ENCODE peak calls at places on chromosome 11, in five cellular contexts. One of them, this sample, is unnamed.

GRCh38 chr11:3166268-3167142 is 1.4 kb upstream of the OSBPL5 start:
- DNase-seq in OCI-LY7: no peak
- DNase-seq in coronary artery: no peak
- DNase-seq in fibroblast of mammary gland: no peak
- DNase-seq in A549: no peak
- DNase-seq in this sample: peak

GRCh38 chr11:697811-698311 is 2.2 kb downstream of the TMEM80 start:
- DNase-seq in fibroblast of mammary gland: peak
- DNase-seq in OCI-LY7: no peak
- DNase-seq in A549: no peak
- DNase-seq in coronary artery: no peak
- DNase-seq in this sample: no peak

GRCh38 chr11:35746356-35747153 is 84.0 kb downstream of the TRIM44 start:
- DNase-seq in fibroblast of mammary gland: peak
- DNase-seq in OCI-LY7: no peak
- DNase-seq in A549: no peak
- DNase-seq in coronary artery: no peak
- DNase-seq in this sample: no peak

GRCh38 chr11:71154406-71154805 is 98.0 kb downstream of the SHANK2 start:
- DNase-seq in A549: no peak
- DNase-seq in OCI-LY7: no peak
- DNase-seq in coronary artery: peak
- DNase-seq in fibroblast of mammary gland: no peak
- DNase-seq in this sample: no peak

GRCh38 chr11:77495526-77495925 is 21.6 kb upstream of the PAK1 start:
- DNase-seq in fibroblast of mammary gland: no peak
- DNase-seq in coronary artery: no peak
- DNase-seq in A549: no peak
- DNase-seq in OCI-LY7: no peak
- DNase-seq in this sample: no peak

GRCh38 chr11:64164392-64165312 is 1.3 kb downstream of the MACROD1 start:
- DNase-seq in A549: no peak
- DNase-seq in OCI-LY7: no peak
- DNase-seq in coronary artery: no peak
- DNase-seq in fibroblast of mammary gland: no peak
- DNase-seq in this sample: no peak

GRCh38 chr11:77473001-77473800 is 693 bp downstream of the PAK1 start:
- DNase-seq in A549: peak
- DNase-seq in OCI-LY7: no peak
- DNase-seq in fibroblast of mammary gland: no peak
- DNase-seq in coronary artery: no peak
- DNase-seq in this sample: no peak

GRCh38 chr11:92153542-92153941 is 71.1 kb upstream of the FAT3 start:
- DNase-seq in A549: no peak
- DNase-seq in fibroblast of mammary gland: no peak
- DNase-seq in OCI-LY7: no peak
- DNase-seq in coronary artery: no peak
- DNase-seq in this sample: no peak

GRCh38 chr11:70116386-70117077 is 38.4 kb downstream of the ANO1 start:
- DNase-seq in OCI-LY7: no peak
- DNase-seq in fibroblast of mammary gland: no peak
- DNase-seq in coronary artery: no peak
- DNase-seq in A549: no peak
- DNase-seq in this sample: no peak

GRCh38 chr11:68843052-68843561 is 1.4 kb upstream of the CPT1A start:
- DNase-seq in A549: no peak
- DNase-seq in fibroblast of mammary gland: peak
- DNase-seq in OCI-LY7: no peak
- DNase-seq in coronary artery: no peak
- DNase-seq in this sample: no peak

GRCh38 chr11:34731596-34731995 is 110.7 kb downstream of the EHF start:
- DNase-seq in fibroblast of mammary gland: peak
- DNase-seq in OCI-LY7: no peak
- DNase-seq in coronary artery: no peak
- DNase-seq in A549: no peak
- DNase-seq in this sample: no peak

GRCh38 chr11:57248780-57249383 is 11.8 kb upstream of the APLNR start:
- DNase-seq in OCI-LY7: peak
- DNase-seq in A549: peak
- DNase-seq in fibroblast of mammary gland: peak
- DNase-seq in coronary artery: no peak
- DNase-seq in this sample: no peak

GRCh38 chr11:73195191-73196007 is 22.7 kb upstream of the P2RY2 start:
- DNase-seq in OCI-LY7: no peak
- DNase-seq in fibroblast of mammary gland: no peak
- DNase-seq in A549: peak
- DNase-seq in coronary artery: no peak
- DNase-seq in this sample: peak

GRCh38 chr11:73236879-73237278 is 18.8 kb downstream of the P2RY2 start:
- DNase-seq in fibroblast of mammary gland: peak
- DNase-seq in OCI-LY7: peak
- DNase-seq in A549: peak
- DNase-seq in coronary artery: no peak
- DNase-seq in this sample: no peak

GRCh38 chr11:66848671-66849500 is 5.6 kb downstream of the RCE1 start:
- DNase-seq in coronary artery: peak
- DNase-seq in OCI-LY7: no peak
- DNase-seq in fibroblast of mammary gland: no peak
- DNase-seq in A549: no peak
- DNase-seq in this sample: peak

GRCh38 chr11:44256673-44257291 is 53.2 kb downstream of the ALX4 start:
- DNase-seq in coronary artery: no peak
- DNase-seq in OCI-LY7: no peak
- DNase-seq in A549: no peak
- DNase-seq in fibroblast of mammary gland: peak
- DNase-seq in this sample: no peak

GRCh38 chr11:762421-763072 is 14.7 kb downstream of the GATD1 start:
- DNase-seq in A549: peak
- DNase-seq in fibroblast of mammary gland: peak
- DNase-seq in coronary artery: peak
- DNase-seq in OCI-LY7: peak
- DNase-seq in this sample: no peak

GRCh38 chr11:68146010-68146540 is 24.9 kb upstream of the CHKA start:
- DNase-seq in A549: peak
- DNase-seq in fibroblast of mammary gland: no peak
- DNase-seq in coronary artery: no peak
- DNase-seq in OCI-LY7: no peak
- DNase-seq in this sample: no peak

GRCh38 chr11:69122337-69122641 is 33.4 kb upstream of the SMIM38 start:
- DNase-seq in fibroblast of mammary gland: no peak
- DNase-seq in A549: no peak
- DNase-seq in OCI-LY7: no peak
- DNase-seq in coronary artery: no peak
- DNase-seq in this sample: no peak

GRCh38 chr11:68843703-68844312 is 2.1 kb upstream of the CPT1A start:
- DNase-seq in coronary artery: no peak
- DNase-seq in A549: peak
- DNase-seq in OCI-LY7: peak
- DNase-seq in fibroblast of mammary gland: no peak
- DNase-seq in this sample: no peak

GRCh38 chr11:35852056-35852455 is 91.8 kb upstream of the LDLRAD3 start:
- DNase-seq in A549: no peak
- DNase-seq in fibroblast of mammary gland: peak
- DNase-seq in OCI-LY7: no peak
- DNase-seq in coronary artery: peak
- DNase-seq in this sample: no peak

GRCh38 chr11:45335434-45335833 is 49.3 kb upstream of the SYT13 start:
- DNase-seq in fibroblast of mammary gland: no peak
- DNase-seq in OCI-LY7: no peak
- DNase-seq in coronary artery: no peak
- DNase-seq in A549: no peak
- DNase-seq in this sample: no peak

GRCh38 chr11:106133529-106133928 is 56.1 kb downstream of the AASDHPPT start:
- DNase-seq in fibroblast of mammary gland: peak
- DNase-seq in OCI-LY7: peak
- DNase-seq in A549: no peak
- DNase-seq in coronary artery: no peak
- DNase-seq in this sample: no peak

GRCh38 chr11:114964676-114965214 is 286.4 kb downstream of the NXPE2 start:
- DNase-seq in OCI-LY7: no peak
- DNase-seq in A549: no peak
- DNase-seq in fibroblast of mammary gland: no peak
- DNase-seq in coronary artery: no peak
- DNase-seq in this sample: no peak

GRCh38 chr11:8691601-8692000 is 9.0 kb downstream of the RPL27A start:
- DNase-seq in fibroblast of mammary gland: no peak
- DNase-seq in coronary artery: no peak
- DNase-seq in A549: no peak
- DNase-seq in OCI-LY7: no peak
- DNase-seq in this sample: no peak

GRCh38 chr11:491358-491757 is 15.7 kb downstream of the RNH1 start:
- DNase-seq in coronary artery: no peak
- DNase-seq in fibroblast of mammary gland: no peak
- DNase-seq in OCI-LY7: no peak
- DNase-seq in A549: no peak
- DNase-seq in this sample: no peak

GRCh38 chr11:35218956-35219355 is 80.0 kb downstream of the CD44 start:
- DNase-seq in OCI-LY7: no peak
- DNase-seq in coronary artery: no peak
- DNase-seq in A549: no peak
- DNase-seq in fibroblast of mammary gland: peak
- DNase-seq in this sample: no peak

GRCh38 chr11:80379620-80380278 is 938.9 kb upstream of the TENM4 start:
- DNase-seq in OCI-LY7: no peak
- DNase-seq in fibroblast of mammary gland: no peak
- DNase-seq in coronary artery: no peak
- DNase-seq in A549: no peak
- DNase-seq in this sample: no peak

GRCh38 chr11:66981976-66982578 is 7.0 kb downstream of the C11orf86 start:
- DNase-seq in A549: peak
- DNase-seq in fibroblast of mammary gland: peak
- DNase-seq in OCI-LY7: no peak
- DNase-seq in coronary artery: peak
- DNase-seq in this sample: no peak

GRCh38 chr11:10208045-10208674 is 85.9 kb downstream of the SBF2 start:
- DNase-seq in coronary artery: no peak
- DNase-seq in OCI-LY7: peak
- DNase-seq in A549: peak
- DNase-seq in fibroblast of mammary gland: peak
- DNase-seq in this sample: no peak

GRCh38 chr11:115869780-115870431 is 365.7 kb upstream of the CADM1 start:
- DNase-seq in coronary artery: no peak
- DNase-seq in fibroblast of mammary gland: no peak
- DNase-seq in OCI-LY7: peak
- DNase-seq in A549: peak
- DNase-seq in this sample: no peak

GRCh38 chr11:100273066-100273815 is 413.8 kb upstream of the ARHGAP42 start:
- DNase-seq in fibroblast of mammary gland: no peak
- DNase-seq in coronary artery: no peak
- DNase-seq in OCI-LY7: no peak
- DNase-seq in A549: no peak
- DNase-seq in this sample: peak

GRCh38 chr11:125084057-125084416 is 20.9 kb downstream of the SLC37A2 start:
- DNase-seq in coronary artery: no peak
- DNase-seq in fibroblast of mammary gland: no peak
- DNase-seq in A549: no peak
- DNase-seq in OCI-LY7: no peak
- DNase-seq in this sample: peak

GRCh38 chr11:125083312-125084056 is 20.4 kb downstream of the SLC37A2 start:
- DNase-seq in A549: no peak
- DNase-seq in fibroblast of mammary gland: no peak
- DNase-seq in coronary artery: no peak
- DNase-seq in OCI-LY7: no peak
- DNase-seq in this sample: peak

GRCh38 chr11:125084761-125085231 is 21.7 kb downstream of the SLC37A2 start:
- DNase-seq in fibroblast of mammary gland: no peak
- DNase-seq in OCI-LY7: no peak
- DNase-seq in coronary artery: no peak
- DNase-seq in A549: no peak
- DNase-seq in this sample: peak

GRCh38 chr11:125086633-125087296 is 23.7 kb downstream of the SLC37A2 start:
- DNase-seq in A549: no peak
- DNase-seq in coronary artery: no peak
- DNase-seq in fibroblast of mammary gland: no peak
- DNase-seq in OCI-LY7: no peak
- DNase-seq in this sample: peak

GRCh38 chr11:125085301-125086081 is 22.4 kb downstream of the SLC37A2 start:
- DNase-seq in OCI-LY7: no peak
- DNase-seq in A549: no peak
- DNase-seq in fibroblast of mammary gland: no peak
- DNase-seq in coronary artery: no peak
- DNase-seq in this sample: peak
- TF ChIP-seq CTCF in OCI-LY7: peak
- TF ChIP-seq CTCF in A549: no peak
- TF ChIP-seq CTCF in fibroblast of mammary gland: no peak
- TF ChIP-seq CTCF in coronary artery: no peak
- TF ChIP-seq CTCF in this sample: no peak

DNA sequence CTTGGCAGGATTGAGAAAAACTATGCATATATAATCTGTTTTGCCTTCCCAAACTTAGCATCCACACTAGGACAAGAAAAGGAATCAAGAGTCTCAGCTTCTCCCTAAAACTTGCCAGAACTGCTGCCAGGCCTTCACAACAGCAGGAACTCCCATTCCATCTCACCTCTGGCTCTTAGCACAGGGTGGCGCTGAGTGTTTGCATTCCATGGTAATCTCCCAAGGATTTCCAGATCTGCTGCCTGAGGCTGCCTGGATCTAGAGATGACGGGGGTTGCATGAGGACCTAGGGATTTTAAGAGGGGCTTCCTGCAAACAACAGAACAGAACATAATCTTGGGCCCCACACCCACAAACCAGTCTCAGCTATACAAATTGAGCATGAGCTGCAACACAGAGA is 87.1 kb upstream of the OPCML start:
- DNase-seq in OCI-LY7: no peak
- DNase-seq in coronary artery: no peak
- DNase-seq in A549: no peak
- DNase-seq in fibroblast of mammary gland: no peak
- DNase-seq in this sample: no peak
- TF ChIP-seq CTCF in OCI-LY7: no peak
- TF ChIP-seq CTCF in coronary artery: no peak
- TF ChIP-seq CTCF in A549: no peak
- TF ChIP-seq CTCF in fibroblast of mammary gland: no peak
- TF ChIP-seq CTCF in this sample: no peak

DNA sequence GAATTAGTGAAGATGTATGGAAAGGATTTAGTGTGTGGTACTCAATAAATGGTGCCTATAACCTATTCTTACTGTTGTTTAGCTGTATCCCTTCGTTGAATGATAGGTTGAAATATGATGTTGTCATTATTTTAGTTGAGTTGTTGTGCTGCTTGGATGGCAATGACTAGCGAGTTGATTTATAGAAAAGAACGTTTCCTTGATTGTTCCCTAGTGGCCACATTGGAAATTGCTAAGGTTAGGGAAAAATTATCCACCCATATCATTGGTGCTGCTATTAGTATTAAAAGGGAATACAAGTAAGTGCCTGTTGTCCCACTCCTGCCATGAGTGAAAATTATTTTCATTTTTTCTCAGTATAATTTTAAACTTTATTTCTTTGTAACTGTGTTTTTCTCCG is 14.5 kb downstream of the EMSY start:
- DNase-seq in fibroblast of mammary gland: no peak
- DNase-seq in A549: peak
- DNase-seq in coronary artery: no peak
- DNase-seq in OCI-LY7: no peak
- DNase-seq in this sample: no peak
- TF ChIP-seq CTCF in fibroblast of mammary gland: peak
- TF ChIP-seq CTCF in A549: peak
- TF ChIP-seq CTCF in coronary artery: peak
- TF ChIP-seq CTCF in OCI-LY7: peak
- TF ChIP-seq CTCF in this sample: peak

GRCh38 chr11:65743928-65744698 is 23.5 kb upstream of the RNASEH2C start:
- DNase-seq in coronary artery: no peak
- DNase-seq in A549: peak
- DNase-seq in fibroblast of mammary gland: peak
- DNase-seq in OCI-LY7: peak
- DNase-seq in this sample: no peak
- TF ChIP-seq CTCF in coronary artery: no peak
- TF ChIP-seq CTCF in A549: peak
- TF ChIP-seq CTCF in fibroblast of mammary gland: peak
- TF ChIP-seq CTCF in OCI-LY7: no peak
- TF ChIP-seq CTCF in this sample: peak